ENCODE peak calls at places on chromosomes 6 and 20, in five cellular contexts. W, Q, G, M and J are unnamed samples.

GRCh38 chr6:88814909-88815308 is 148.5 kb downstream of the RNGTT start:
- DNase-seq in W (no peak), Q (no peak), M (peak; percentile 4), G (no peak), J (no peak)

GRCh38 chr6:46032112-46032998 is 16.7 kb upstream of the CLIC5 start:
- DNase-seq in G (no peak), Q (peak; percentile 30), W (no peak), M (no peak), J (no peak)

GRCh38 chr6:22082278-22082677 is 214.6 kb downstream of the PRL start:
- DNase-seq in G (no peak), Q (no peak), W (peak; percentile 35), M (peak; percentile 49), J (no peak)

GRCh38 chr6:163329991-163330390 is 84.5 kb upstream of the QKI start:
- DNase-seq in G (no peak), W (no peak), Q (peak; percentile 24), M (no peak), J (no peak)

GRCh38 chr20:31693987-31694661 is 28.5 kb downstream of the BCL2L1 start:
- DNase-seq in G (peak; percentile 56), M (no peak), Q (peak; percentile 46), W (peak; percentile 5), J (no peak)

GRCh38 chr6:45650527-45651135 is 272.9 kb upstream of the SUPT3H start:
- DNase-seq in M (peak; percentile 90), Q (no peak), G (no peak), W (peak; percentile 96), J (no peak)

GRCh38 chr6:94751641-94752329 is 825.5 kb upstream of the MANEA start:
- DNase-seq in Q (no peak), M (no peak), G (no peak), W (no peak), J (no peak)

GRCh38 chr6:121756643-121757042 is 321.2 kb downstream of the GJA1 start:
- DNase-seq in W (no peak), G (no peak), Q (no peak), M (no peak), J (no peak)

GRCh38 chr6:125197795-125198269 is 44.3 kb downstream of the TPD52L1 start:
- DNase-seq in M (peak; percentile 72), W (peak; percentile 13), G (no peak), Q (no peak), J (no peak)

GRCh38 chr6:2158596-2159271 is 86.7 kb downstream of the GMDS start:
- DNase-seq in W (peak; percentile 25), Q (peak; percentile 96), M (peak; percentile 52), G (peak; percentile 88), J (no peak)

GRCh38 chr6:169583867-169584541 is 117.8 kb downstream of the WDR27 start:
- DNase-seq in G (no peak), M (no peak), W (no peak), Q (no peak), J (no peak)

GRCh38 chr6:2899596-2899995 is 3.5 kb downstream of the SERPINB9 start:
- DNase-seq in Q (no peak), M (no peak), W (no peak), G (no peak), J (no peak)

GRCh38 chr6:25487012-25487411 is 165.0 kb upstream of the SCGN start:
- DNase-seq in G (no peak), W (no peak), Q (no peak), M (no peak), J (no peak)

GRCh38 chr6:136486357-136486756 is 63.9 kb downstream of the MAP7 start:
- DNase-seq in W (no peak), Q (no peak), M (no peak), G (no peak), J (peak; percentile 66)

GRCh38 chr6:111562271-111562670 is 43.4 kb downstream of the TRAF3IP2 start:
- DNase-seq in M (no peak), G (no peak), W (no peak), Q (no peak), J (no peak)

GRCh38 chr6:28742668-28743270 is 181.0 kb downstream of the TRIM27 start:
- DNase-seq in G (peak; percentile 72), W (peak; percentile 89), M (peak; percentile 49), Q (peak; percentile 88), J (no peak)

GRCh38 chr6:17289491-17290106 is 8.4 kb downstream of the RBM24 start:
- DNase-seq in M (peak; percentile 44), G (no peak), Q (no peak), W (no peak), J (no peak)

GRCh38 chr20:50023116-50023802 is 40.5 kb downstream of the SNAI1 start:
- DNase-seq in Q (no peak), G (no peak), M (no peak), W (no peak), J (no peak)

GRCh38 chr20:13263451-13263850 is 42.4 kb downstream of the ISM1 start:
- DNase-seq in Q (no peak), G (no peak), W (no peak), M (no peak), J (no peak)

GRCh38 chr6:15026832-15027231 is 219.0 kb upstream of the JARID2 start:
- DNase-seq in G (no peak), Q (no peak), M (no peak), W (peak; percentile 78), J (peak; percentile 61)

GRCh38 chr6:37822851-37823682 is 3.5 kb downstream of the ZFAND3 start:
- DNase-seq in M (peak; percentile 59), W (peak; percentile 61), Q (peak; percentile 51), G (peak; percentile 84), J (no peak)

GRCh38 chr6:113854531-113855499 is 2.3 kb upstream of the MARCKS start:
- DNase-seq in Q (peak; percentile 90), W (peak; percentile 31), M (peak; percentile 80), G (peak; percentile 94), J (peak; percentile 92)

GRCh38 chr20:36447101-36447500 is 94.2 kb upstream of the MYL9 start:
- DNase-seq in M (no peak), Q (no peak), W (peak; percentile 48), G (no peak), J (no peak)

GRCh38 chr6:33575211-33575610 is 4.9 kb downstream of the BAK1 start:
- DNase-seq in W (no peak), M (no peak), Q (no peak), G (no peak), J (no peak)

GRCh38 chr6:2966347-2966746 is 5.0 kb downstream of the SERPINB6 start:
- DNase-seq in W (no peak), G (no peak), Q (no peak), M (no peak), J (no peak)

GRCh38 chr20:36573798-36574277 is 441 bp downstream of the TGIF2 start:
- DNase-seq in M (peak; percentile 33), Q (no peak), W (no peak), G (no peak), J (peak; percentile 73)

GRCh38 chr6:22320750-22321149 is 23.9 kb upstream of the PRL start:
- DNase-seq in M (peak; percentile 73), G (no peak), W (peak; percentile 81), Q (no peak), J (no peak)

GRCh38 chr20:44911264-44911921 is 1.5 kb downstream of the PABPC1L start:
- DNase-seq in W (peak; percentile 92), M (peak; percentile 31), G (peak; percentile 88), Q (peak; percentile 88), J (peak; percentile 80)

GRCh38 chr6:74091794-74092157 is 395.8 kb downstream of the CD109 start:
- DNase-seq in W (no peak), M (no peak), G (no peak), Q (no peak), J (no peak)

GRCh38 chr6:74087898-74088297 is 391.9 kb downstream of the CD109 start:
- DNase-seq in G (no peak), M (peak; percentile 73), Q (peak; percentile 7), W (peak; percentile 50), J (no peak)

GRCh38 chr6:74096329-74096728 is 400.3 kb downstream of the CD109 start:
- DNase-seq in G (no peak), M (no peak), Q (no peak), W (no peak), J (no peak)

DNA sequence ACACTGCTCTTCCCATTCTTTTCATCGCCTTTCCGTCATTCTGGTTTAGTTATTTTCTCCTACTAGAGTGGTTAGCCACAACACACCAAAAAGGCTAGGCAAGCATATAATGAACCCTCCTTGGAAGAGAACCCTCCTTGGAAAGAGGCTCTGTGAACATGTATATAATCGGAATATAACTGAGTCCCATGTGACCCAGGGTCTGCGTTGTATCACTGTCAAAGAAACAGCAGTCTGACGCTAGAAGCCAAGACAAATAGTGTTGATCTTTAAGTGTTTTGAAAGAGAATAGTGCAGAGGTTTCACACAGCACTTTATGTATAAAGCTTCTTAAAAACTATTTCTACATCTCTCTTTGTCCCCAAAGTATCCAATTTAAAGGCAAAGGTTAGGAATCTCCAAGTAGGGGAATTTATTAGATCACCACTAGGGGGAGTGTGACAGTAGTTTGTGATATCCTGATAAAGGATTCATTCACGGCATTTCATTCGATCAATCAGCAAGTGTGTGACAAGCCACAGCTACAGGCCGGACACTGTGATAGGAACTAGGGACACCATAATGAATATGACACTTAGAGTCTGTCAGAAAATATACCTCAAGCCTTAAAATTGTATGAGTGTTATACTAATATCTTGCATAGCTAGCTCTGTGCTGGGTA is 395.3 kb downstream of the CD109 start:
- DNase-seq in W (peak; percentile 58), G (peak; percentile 78), Q (peak; percentile 88), M (peak; percentile 67), J (peak; percentile 18)
- TF ChIP-seq EZH2phosphoT487 in W (no peak), G (no peak), Q (no peak), M (no peak), J (no peak)

DNA sequence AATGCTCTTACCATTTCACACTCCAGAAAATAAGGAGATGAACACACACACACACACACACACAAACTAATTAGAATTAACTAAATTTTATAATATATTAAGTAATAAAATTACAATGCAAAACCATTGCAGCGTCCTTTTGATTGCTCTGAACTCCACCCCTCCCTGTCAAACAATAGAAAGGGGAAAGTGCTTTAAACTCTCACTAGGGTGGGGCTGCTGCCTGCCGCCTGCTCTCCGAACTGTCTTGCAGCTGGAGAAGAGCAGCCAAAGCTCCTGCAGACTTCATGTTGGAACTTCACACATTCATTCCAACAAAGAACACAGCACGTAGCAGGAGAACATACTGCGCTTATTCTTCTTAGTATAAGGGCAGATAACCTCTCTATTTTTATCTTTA is 83.2 kb downstream of the GCLC start:
- DNase-seq in W (no peak), G (peak; percentile 20), M (no peak), Q (peak; percentile 22), J (no peak)
- TF ChIP-seq EZH2phosphoT487 in W (no peak), G (no peak), M (no peak), Q (no peak), J (no peak)

GRCh38 chr20:52593634-52594033 is 378.5 kb upstream of the TSHZ2 start:
- DNase-seq in G (no peak), Q (no peak), W (peak; percentile 23), M (peak; percentile 77), J (no peak)
- TF ChIP-seq EZH2phosphoT487 in G (no peak), Q (no peak), W (no peak), M (no peak), J (no peak)

DNA sequence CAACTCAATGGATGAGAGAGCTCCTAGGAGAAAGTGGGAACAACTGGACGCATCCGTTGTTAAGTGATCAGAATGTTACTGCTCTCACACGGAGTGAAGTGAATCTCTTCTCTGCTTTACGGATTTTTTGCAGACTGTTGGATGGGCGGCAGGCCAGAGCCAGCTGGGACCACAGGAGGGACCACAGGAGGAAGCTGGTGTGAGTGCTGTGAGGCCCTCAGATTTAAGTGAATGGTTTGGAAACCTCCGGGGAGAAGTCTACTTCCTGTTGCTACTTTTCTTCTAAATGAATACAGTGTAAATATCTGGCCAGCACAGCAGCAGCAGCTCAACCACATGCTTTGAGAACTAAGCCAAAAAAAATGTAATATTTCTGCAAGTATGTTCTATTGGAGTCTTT is 23.6 kb upstream of the PPP1R14C start:
- DNase-seq in W (no peak), G (no peak), Q (no peak), M (peak; percentile 22), J (no peak)
- TF ChIP-seq EZH2phosphoT487 in W (no peak), G (no peak), Q (no peak), M (no peak), J (no peak)